ENCODE peak calls at places on chromosome 19, in eight cellular contexts. J, C, F, H, Q, I, R and M are unnamed samples.

GRCh38 chr19:58350871-58351557 is 2.3 kb downstream of the A1BG start:
- DNase-seq in J (no peak), C (no peak), F (no peak), H (no peak), Q (no peak), I (no peak), R (no peak), M (no peak)

GRCh38 chr19:16702123-16702522 is 17.5 kb upstream of the NWD1 start:
- DNase-seq in J (no peak), C (no peak), F (no peak), H (no peak), Q (peak), I (peak), R (no peak), M (peak)

GRCh38 chr19:11578342-11579142 is 1.1 kb upstream of the ACP5 start:
- DNase-seq in J (no peak), C (no peak), F (no peak), H (peak), Q (peak), I (no peak), R (peak), M (no peak)

GRCh38 chr19:1929051-1929742 is 11.8 kb upstream of the CSNK1G2 start:
- DNase-seq in J (peak), C (no peak), F (peak), H (peak), Q (peak), I (peak), R (peak), M (peak)

GRCh38 chr19:2782357-2782935 is 627 bp downstream of the SGTA start:
- DNase-seq in J (peak), C (no peak), F (no peak), H (no peak), Q (peak), I (no peak), R (no peak), M (no peak)

GRCh38 chr19:16882146-16882545 is 6.7 kb upstream of the F2RL3 start:
- DNase-seq in J (no peak), C (no peak), F (no peak), H (no peak), Q (no peak), I (no peak), R (no peak), M (no peak)

GRCh38 chr19:13987101-13987890 is 18.8 kb downstream of the RFX1 start:
- DNase-seq in J (peak), C (no peak), F (no peak), H (no peak), Q (no peak), I (no peak), R (no peak), M (no peak)

GRCh38 chr19:31548941-31549340 is 199.7 kb upstream of the TSHZ3 start:
- DNase-seq in J (peak), C (no peak), F (no peak), H (no peak), Q (peak), I (peak), R (no peak), M (no peak)

GRCh38 chr19:34838248-34838647 is 65.2 kb upstream of the ZNF599 start:
- DNase-seq in J (peak), C (no peak), F (no peak), H (no peak), Q (peak), I (no peak), R (no peak), M (no peak)